ENCODE peak calls at places on chromosomes 13 and 19, in nine cellular contexts. Q is progenitor cell of endocrine pancreas, F is breast epithelium, C is psoas muscle, X is testis, E is mucosa of descending colon, L is ovary, H is colonic mucosa, V is omental fat pad. J is an unnamed sample.

GRCh38 chr19:43311256-43311655 is 41.9 kb upstream of the PSG9 start:
- DNase-seq in Q (no peak), F (no peak), C (no peak), X (no peak), E (no peak), L (no peak), H (no peak), V (no peak), J (no peak)

GRCh38 chr13:66313408-66313807 is 916.7 kb downstream of the PCDH9 start:
- DNase-seq in Q (no peak), F (no peak), C (no peak), X (no peak), E (no peak), L (no peak), H (no peak), V (no peak), J (no peak)

GRCh38 chr13:46160474-46161066 is 21.4 kb downstream of the LCP1 start:
- DNase-seq in Q (no peak), F (no peak), C (no peak), X (no peak), E (no peak), L (no peak), H (no peak), V (no peak), J (no peak)

GRCh38 chr13:24220086-24220703 is 59.7 kb downstream of the SPATA13 start:
- DNase-seq in Q (no peak), F (no peak), C (no peak), X (peak), E (peak), L (no peak), H (peak), V (no peak), J (no peak)

GRCh38 chr13:109904218-109904617 is 117.8 kb upstream of the IRS2 start:
- DNase-seq in Q (no peak), F (no peak), C (no peak), X (no peak), E (no peak), L (no peak), H (no peak), V (no peak), J (no peak)

GRCh38 chr19:7294571-7295212 is 478 bp upstream of the INSR start:
- DNase-seq in Q (peak), F (peak), C (peak), X (peak), E (peak), L (peak), H (peak), V (no peak), J (no peak)

GRCh38 chr19:12603714-12604113 is 6.9 kb downstream of the ZNF490 start:
- DNase-seq in Q (no peak), F (no peak), C (no peak), X (no peak), E (no peak), L (no peak), H (no peak), V (no peak), J (no peak)

GRCh38 chr19:18483119-18483518 is 38.8 kb downstream of the ELL start:
- DNase-seq in Q (no peak), F (no peak), C (no peak), X (no peak), E (no peak), L (no peak), H (no peak), V (no peak), J (no peak)

GRCh38 chr19:31054430-31054829 is 294.8 kb downstream of the TSHZ3 start:
- DNase-seq in Q (peak), F (no peak), C (no peak), X (peak), E (peak), L (no peak), H (peak), V (no peak), J (no peak)
- TF ChIP-seq CTCF in Q (peak), F (peak), C (peak), X (no peak), E (no peak), L (no peak), H (peak), V (no peak), J (no peak)

GRCh38 chr13:71018544-71018943 is 848.5 kb downstream of the DACH1 start:
- DNase-seq in Q (no peak), F (no peak), C (no peak), X (no peak), E (no peak), L (no peak), H (no peak), V (no peak), J (no peak)

GRCh38 chr13:71017607-71018006 is 849.4 kb downstream of the DACH1 start:
- DNase-seq in Q (no peak), F (no peak), C (no peak), X (no peak), E (no peak), L (no peak), H (no peak), V (no peak), J (no peak)

DNA sequence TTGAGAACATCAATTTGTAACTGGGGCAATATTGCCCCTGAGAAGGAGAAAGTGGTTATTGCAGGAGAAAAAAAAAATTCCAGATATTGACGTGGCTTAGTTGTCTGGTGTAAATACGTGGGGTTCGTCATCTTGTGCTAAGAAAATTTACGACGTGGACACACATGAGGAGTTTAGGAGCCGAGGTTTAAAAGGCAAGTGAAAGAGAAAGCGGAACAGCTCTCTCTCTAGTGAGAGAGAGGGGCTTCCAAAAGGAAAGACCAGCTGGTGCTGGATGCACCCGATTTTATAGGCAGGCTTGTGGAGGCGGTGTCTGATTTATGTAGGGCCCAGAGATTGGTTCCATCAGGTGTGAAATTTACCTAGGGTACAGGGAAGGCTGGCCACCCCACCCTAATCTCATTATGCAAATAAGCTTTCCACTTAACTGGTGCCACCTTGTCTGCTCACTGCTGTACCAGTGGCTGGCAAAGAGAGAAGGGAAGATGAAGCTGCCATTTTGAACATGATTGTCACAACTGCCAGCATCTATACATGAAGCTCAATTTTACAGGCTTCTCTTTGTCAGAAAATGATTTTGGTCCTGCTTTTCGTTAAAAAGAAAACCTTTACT is 845.1 kb downstream of the DACH1 start:
- DNase-seq in Q (no peak), F (no peak), C (no peak), X (no peak), E (no peak), L (no peak), H (no peak), V (no peak), J (no peak)
- TF ChIP-seq CTCF in Q (no peak), F (no peak), C (no peak), X (no peak), E (no peak), L (no peak), H (no peak), V (no peak), J (no peak)

GRCh38 chr13:111503905-111504695 is 183.7 kb downstream of the TEX29 start:
- DNase-seq in Q (no peak), F (peak), C (no peak), X (no peak), E (no peak), L (no peak), H (no peak), V (no peak), J (no peak)

GRCh38 chr13:111506131-111506530 is 185.7 kb downstream of the TEX29 start:
- DNase-seq in Q (no peak), F (peak), C (no peak), X (peak), E (no peak), L (no peak), H (no peak), V (no peak), J (no peak)

GRCh38 chr13:111503376-111503775 is 182.9 kb downstream of the TEX29 start:
- DNase-seq in Q (no peak), F (peak), C (no peak), X (no peak), E (no peak), L (no peak), H (no peak), V (no peak), J (no peak)

GRCh38 chr13:111506621-111507020 is 186.2 kb downstream of the TEX29 start:
- DNase-seq in Q (no peak), F (peak), C (no peak), X (no peak), E (no peak), L (no peak), H (no peak), V (no peak), J (no peak)

GRCh38 chr13:111505175-111505777 is 184.8 kb downstream of the TEX29 start:
- DNase-seq in Q (no peak), F (peak), C (no peak), X (peak), E (no peak), L (no peak), H (no peak), V (no peak), J (no peak)
- TF ChIP-seq CTCF in Q (peak), F (no peak), C (peak), X (no peak), E (no peak), L (no peak), H (no peak), V (no peak), J (peak)

GRCh38 chr19:41552558-41552957 is 23.4 kb upstream of the CEACAM21 start:
- DNase-seq in Q (no peak), F (no peak), C (no peak), X (no peak), E (no peak), L (no peak), H (no peak), V (no peak), J (no peak)

GRCh38 chr19:41551711-41552110 is 24.3 kb upstream of the CEACAM21 start:
- DNase-seq in Q (no peak), F (no peak), C (no peak), X (no peak), E (no peak), L (no peak), H (no peak), V (no peak), J (no peak)

GRCh38 chr19:41548954-41549688 is 26.8 kb upstream of the CEACAM21 start:
- DNase-seq in Q (no peak), F (no peak), C (no peak), X (no peak), E (peak), L (no peak), H (no peak), V (no peak), J (no peak)

GRCh38 chr19:41553804-41554203 is 22.2 kb upstream of the CEACAM21 start:
- DNase-seq in Q (no peak), F (no peak), C (no peak), X (no peak), E (no peak), L (no peak), H (no peak), V (no peak), J (no peak)

DNA sequence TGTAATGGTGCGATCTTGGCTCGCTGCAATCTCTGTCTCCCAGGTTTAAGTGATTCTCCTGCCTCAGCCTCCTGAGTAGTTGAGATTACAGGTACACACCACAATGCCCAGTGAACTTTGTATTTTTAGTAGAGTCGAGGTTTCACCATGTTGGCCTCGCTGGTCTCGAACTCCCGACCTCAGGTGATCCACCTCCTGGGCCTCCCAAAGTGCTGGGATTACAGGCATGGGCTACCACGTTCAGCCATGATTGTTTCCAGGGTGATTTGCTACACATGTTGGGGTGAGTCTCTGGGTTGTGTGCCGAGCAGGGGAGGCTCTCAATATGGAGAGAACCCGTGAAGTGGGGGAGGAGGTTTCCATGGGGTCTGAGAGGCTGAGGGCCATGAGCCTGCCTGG is 24.8 kb upstream of the CEACAM21 start:
- DNase-seq in Q (no peak), F (no peak), C (no peak), X (no peak), E (no peak), L (no peak), H (no peak), V (no peak), J (no peak)
- TF ChIP-seq CTCF in Q (no peak), F (no peak), C (no peak), X (no peak), E (no peak), L (no peak), H (no peak), V (no peak), J (no peak)

DNA sequence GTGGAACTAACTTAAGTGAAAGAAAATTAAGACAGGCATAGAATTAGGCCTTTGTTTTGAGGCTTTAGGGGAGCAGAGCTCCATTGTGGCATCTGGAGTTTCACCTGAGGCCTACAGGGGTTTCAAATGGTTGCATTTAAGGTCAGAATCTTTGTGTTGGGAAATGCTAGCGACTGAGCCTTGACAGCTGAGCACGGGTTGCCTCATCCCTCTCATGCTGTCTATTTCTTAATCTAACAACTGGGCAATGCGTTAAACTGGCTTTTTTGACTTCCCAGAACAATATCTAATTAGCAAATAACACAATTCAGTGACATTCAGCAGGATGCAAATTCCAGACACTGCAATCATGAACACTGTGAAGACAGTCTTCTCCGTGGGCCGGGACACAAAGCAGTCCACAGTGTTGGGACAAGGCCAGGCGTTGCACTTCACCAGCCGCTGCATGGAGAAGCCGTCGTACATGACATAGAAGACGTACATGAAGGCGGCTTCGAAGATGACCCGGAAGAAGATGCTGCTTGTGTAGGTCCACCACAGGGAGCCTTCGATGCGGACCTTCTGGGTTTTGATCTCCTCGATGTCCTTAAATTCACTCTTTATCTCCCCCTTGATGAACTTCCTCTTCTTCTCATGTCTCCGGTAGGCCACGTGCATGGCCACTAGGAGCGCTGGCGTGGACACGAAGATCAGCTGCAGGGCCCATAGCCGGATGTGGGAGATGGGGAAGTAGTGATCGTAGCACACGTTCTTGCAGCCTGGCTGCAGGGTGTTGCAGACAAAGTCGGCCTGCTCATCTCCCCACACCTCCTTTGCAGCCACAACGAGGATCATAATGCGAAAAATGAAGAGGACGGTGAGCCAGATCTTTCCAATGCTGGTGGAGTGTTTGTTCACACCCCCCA is 3.8 kb downstream of the GJB2 start:
- DNase-seq in Q (no peak), F (no peak), C (no peak), X (no peak), E (peak), L (no peak), H (peak), V (no peak), J (no peak)
- TF ChIP-seq CTCF in Q (peak), F (no peak), C (no peak), X (no peak), E (no peak), L (no peak), H (no peak), V (no peak), J (peak)

GRCh38 chr19:44509478-44509877 is 9.2 kb upstream of the ZNF180 start:
- DNase-seq in Q (no peak), F (no peak), C (no peak), X (no peak), E (no peak), L (no peak), H (no peak), V (no peak), J (no peak)
- TF ChIP-seq CTCF in Q (no peak), F (no peak), C (no peak), X (no peak), E (no peak), L (no peak), H (no peak), V (no peak), J (no peak)

DNA sequence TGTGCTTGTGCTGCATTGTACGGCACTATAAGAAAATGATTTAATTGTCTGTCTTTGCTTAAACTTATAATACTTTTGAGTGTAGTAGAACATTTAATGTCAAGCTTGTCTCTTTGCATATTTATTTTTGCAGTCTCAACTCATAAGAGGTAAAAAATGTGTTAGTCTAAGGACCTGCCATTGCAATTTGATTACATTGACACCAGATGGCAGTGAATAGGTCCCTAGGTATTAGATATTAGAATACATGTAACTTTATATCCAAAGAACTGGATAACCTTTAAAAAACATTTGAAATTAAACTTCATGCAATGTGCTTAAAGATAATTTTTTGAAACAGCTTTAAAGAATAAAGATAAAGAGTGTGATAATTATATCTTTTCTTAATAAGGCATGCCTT is 1421.3 kb downstream of the OLFM4 start:
- DNase-seq in Q (no peak), F (no peak), C (no peak), X (no peak), E (no peak), L (no peak), H (no peak), V (no peak), J (no peak)
- TF ChIP-seq CTCF in Q (peak), F (no peak), C (no peak), X (no peak), E (no peak), L (no peak), H (no peak), V (no peak), J (no peak)

GRCh38 chr19:10431254-10431942 is 11.1 kb downstream of the PDE4A start:
- DNase-seq in Q (no peak), F (no peak), C (peak), X (no peak), E (peak), L (no peak), H (peak), V (no peak), J (no peak)
- TF ChIP-seq CTCF in Q (no peak), F (no peak), C (no peak), X (no peak), E (no peak), L (no peak), H (no peak), V (no peak), J (no peak)

DNA sequence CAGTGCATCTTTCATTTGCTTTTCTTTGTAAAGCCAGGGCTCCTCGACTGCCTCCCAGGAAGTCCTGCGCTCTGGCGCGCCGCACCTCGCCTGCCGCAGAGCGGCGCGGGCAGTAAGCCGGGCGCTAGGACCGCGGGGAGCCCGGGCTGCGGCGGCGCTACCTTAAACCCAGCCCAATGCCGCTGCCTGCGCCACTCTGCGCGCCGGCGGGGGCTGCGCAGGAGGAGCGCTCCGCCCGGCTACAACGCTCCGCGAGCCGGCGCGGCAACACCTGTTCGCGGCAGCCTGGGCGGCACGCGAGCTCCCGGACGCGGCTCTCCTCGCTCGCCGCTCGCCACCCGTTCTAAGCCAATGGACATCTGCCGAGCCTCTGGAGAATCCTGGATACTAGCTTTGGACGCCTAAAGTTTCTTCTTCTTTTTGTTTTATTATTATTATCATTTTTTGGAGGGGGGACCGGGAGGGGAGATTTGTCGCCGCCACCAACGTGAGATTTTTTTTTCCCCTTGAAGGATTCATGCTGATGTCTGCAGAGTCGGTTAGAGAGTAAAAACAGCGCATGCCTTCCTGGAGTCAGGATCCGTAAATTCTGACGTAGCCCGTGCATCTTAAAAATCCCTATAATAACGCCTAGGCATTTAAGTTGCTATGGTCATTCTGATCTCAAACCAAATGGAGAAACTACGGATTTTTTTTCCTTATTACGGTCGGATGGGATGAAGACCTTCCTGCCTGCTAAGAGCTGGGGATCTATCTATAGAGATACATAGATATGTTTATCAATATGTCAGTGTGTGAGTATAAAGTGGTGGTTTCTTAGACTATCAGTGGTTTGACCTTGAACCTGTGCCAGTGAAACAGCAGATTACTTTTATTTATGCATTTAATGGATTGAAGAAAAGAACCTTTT is at the start of gene FGF9:
- DNase-seq in Q (peak), F (no peak), C (peak), X (peak), E (peak), L (peak), H (peak), V (no peak), J (no peak)
- TF ChIP-seq CTCF in Q (no peak), F (no peak), C (no peak), X (no peak), E (no peak), L (no peak), H (no peak), V (no peak), J (no peak)

GRCh38 chr19:45200614-45201013 is 22.0 kb downstream of the BLOC1S3 start:
- DNase-seq in Q (no peak), F (no peak), C (no peak), X (peak), E (no peak), L (no peak), H (no peak), V (no peak), J (no peak)
- TF ChIP-seq CTCF in Q (peak), F (no peak), C (peak), X (no peak), E (no peak), L (no peak), H (no peak), V (no peak), J (no peak)